ENCODE peak calls at places on chromosomes 16 and 17, in four cellular contexts. C is CD8-positive, alpha-beta T cell; Y is aorta; N is testis. Q is an unnamed sample.

GRCh38 chr17:70919241-70919640 is 749.9 kb downstream of the KCNJ2 start:
- DNase-seq in C (no peak), Y (no peak), N (no peak), Q (no peak)

GRCh38 chr17:75995385-75995925 is 5.2 kb upstream of the CDK3 start:
- DNase-seq in C (no peak), Y (peak; percentile 26), N (no peak), Q (no peak)

GRCh38 chr17:27743288-27743885 is 56.9 kb downstream of the NOS2 start:
- DNase-seq in C (no peak), Y (no peak), N (no peak), Q (no peak)

GRCh38 chr17:47388825-47389224 is 65.1 kb downstream of the EFCAB13 start:
- DNase-seq in C (no peak), Y (no peak), N (no peak), Q (no peak)

GRCh38 chr17:8914554-8914953 is 47.1 kb upstream of the PIK3R6 start:
- DNase-seq in C (no peak), Y (no peak), N (no peak), Q (no peak)

GRCh38 chr17:64073771-64074703 is 53.6 kb upstream of the ICAM2 start:
- DNase-seq in C (no peak), Y (no peak), N (no peak), Q (no peak)

GRCh38 chr17:6630390-6630789 is 10.1 kb downstream of the KIAA0753 start:
- DNase-seq in C (no peak), Y (no peak), N (no peak), Q (no peak)

GRCh38 chr17:62892870-62893338 is 73.1 kb upstream of the TANC2 start:
- DNase-seq in C (peak; percentile 22), Y (peak; percentile 57), N (no peak), Q (no peak)

DNA sequence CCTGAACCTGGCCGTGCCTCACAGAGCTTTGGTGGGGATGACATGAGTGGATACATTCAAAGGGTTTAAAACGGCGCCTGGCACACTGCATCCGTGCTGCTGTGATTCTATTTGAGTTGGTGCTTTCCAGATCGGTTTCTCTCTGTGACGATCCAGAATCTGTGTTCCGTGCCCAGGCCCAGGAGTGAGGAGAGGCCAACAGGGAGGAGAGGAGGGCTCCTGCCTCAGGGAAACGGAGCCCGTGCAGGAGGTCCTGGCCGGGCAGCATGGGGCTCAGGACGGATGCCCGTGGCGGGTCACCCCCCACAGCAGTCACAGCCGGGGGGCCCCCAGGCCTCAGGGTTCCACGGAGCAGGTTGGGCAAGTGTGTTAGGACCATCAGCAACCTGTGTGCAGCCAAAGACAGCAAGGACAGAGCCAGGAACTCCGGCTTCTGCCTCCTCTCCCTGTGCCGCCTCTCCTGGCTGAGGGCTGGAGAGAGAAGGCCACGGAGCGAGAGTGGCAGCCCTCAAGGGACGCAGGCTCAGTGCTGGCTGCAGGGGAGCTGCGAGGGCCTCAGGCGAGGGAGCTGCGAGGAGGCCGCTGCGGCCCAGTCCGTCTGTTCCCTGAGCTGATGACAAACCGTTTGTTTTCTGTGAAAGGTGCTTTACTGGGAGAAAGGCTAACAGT is 99.3 kb downstream of the METRNL start:
- DNase-seq in C (peak; percentile 6), Y (no peak), N (no peak), Q (peak; percentile 40)
- H3K9me3 ChIP-seq in C (no peaks in the 10 kb centered on the region), Y (no peaks in the 10 kb centered on the region), N (no peaks in the 10 kb centered on the region), Q (no peaks in the 10 kb centered on the region)

GRCh38 chr16:917591-918061 is 53.2 kb downstream of the LMF1 start:
- DNase-seq in C (no peak), Y (no peak), N (no peak), Q (no peak)

GRCh38 chr16:918068-918467 is 52.7 kb downstream of the LMF1 start:
- DNase-seq in C (no peak), Y (peak; percentile 47), N (no peak), Q (no peak)

GRCh38 chr16:914453-914852 is 56.3 kb downstream of the LMF1 start:
- DNase-seq in C (no peak), Y (no peak), N (no peak), Q (no peak)

GRCh38 chr16:915546-915945 is 55.2 kb downstream of the LMF1 start:
- DNase-seq in C (no peak), Y (no peak), N (no peak), Q (no peak)

DNA sequence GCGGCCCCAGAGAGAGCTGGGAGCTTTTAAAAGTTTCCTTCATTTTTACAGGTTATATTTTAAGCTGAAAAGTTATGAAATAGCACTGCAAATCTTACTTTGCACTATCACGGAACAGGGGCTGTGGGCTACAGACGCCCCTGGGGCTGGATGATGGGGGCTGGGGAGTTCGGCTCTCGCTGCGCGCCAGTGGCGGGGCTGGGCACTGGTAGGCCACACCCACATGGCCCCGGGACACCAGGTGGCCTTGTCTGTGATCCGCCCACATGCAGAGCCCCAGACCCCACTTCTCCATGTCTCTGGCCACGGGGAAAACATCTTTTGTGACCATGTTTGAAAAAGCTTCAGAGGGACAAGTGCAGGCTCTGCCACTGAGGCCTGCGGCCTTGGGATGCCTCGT is 54.4 kb downstream of the LMF1 start:
- DNase-seq in C (no peak), Y (no peak), N (no peak), Q (no peak)
- H3K9me3 ChIP-seq in C (no peaks in the 10 kb centered on the region), Y (no peaks in the 10 kb centered on the region), N (no peaks in the 10 kb centered on the region), Q (no peaks in the 10 kb centered on the region)

GRCh38 chr16:79395631-79396030 is 204.9 kb downstream of the MAF start:
- DNase-seq in C (no peak), Y (no peak), N (no peak), Q (no peak)

GRCh38 chr16:79393564-79393963 is 207.0 kb downstream of the MAF start:
- DNase-seq in C (no peak), Y (no peak), N (no peak), Q (no peak)

GRCh38 chr16:79392081-79392480 is 208.5 kb downstream of the MAF start:
- DNase-seq in C (no peak), Y (no peak), N (no peak), Q (no peak)

GRCh38 chr16:79391395-79391794 is 209.1 kb downstream of the MAF start:
- DNase-seq in C (no peak), Y (no peak), N (no peak), Q (no peak)

GRCh38 chr16:79393121-79393520 is 207.4 kb downstream of the MAF start:
- DNase-seq in C (no peak), Y (no peak), N (no peak), Q (no peak)
- H3K9me3 ChIP-seq in C (no peaks in the 10 kb centered on the region), Y (no peaks in the 10 kb centered on the region), N (no peaks in the 10 kb centered on the region), Q (no peaks in the 10 kb centered on the region)

GRCh38 chr16:35626051-35626450 is 2166.6 kb downstream of the TP53TG3F start:
- DNase-seq in C (no peak), Y (no peak), N (no peak), Q (no peak)

GRCh38 chr16:35629001-35629400 is 2169.6 kb downstream of the TP53TG3F start:
- DNase-seq in C (no peak), Y (no peak), N (no peak), Q (no peak)

GRCh38 chr16:35636831-35637230 is 2177.4 kb downstream of the TP53TG3F start:
- DNase-seq in C (no peak), Y (no peak), N (no peak), Q (no peak)

GRCh38 chr16:35631261-35631945 is 2172.0 kb downstream of the TP53TG3F start:
- DNase-seq in C (no peak), Y (no peak), N (peak; percentile 77), Q (no peak)
- H3K9me3 ChIP-seq in C (no peaks in the 10 kb centered on the region), Y (no peaks in the 10 kb centered on the region), N (no peaks in the 10 kb centered on the region), Q (no peaks in the 10 kb centered on the region)

Q was measured in SJSA1.